ENCODE peak calls at places on chromosome 6, in nine cellular contexts. One of them, this sample, is unnamed.

GRCh38 chr6:157823523-157824370 is 701 bp downstream of the SNX9 start:
- DNase-seq in KG1: no peak
- DNase-seq in naive thymus-derived CD8-positive, alpha-beta T cell: peak
- DNase-seq in activated CD4-positive, alpha-beta T cell treated with anti-CD3 and anti-CD28 coated beads, Interleukin-2, amount 50 U/mL, for 1 hour: peak
- DNase-seq in effector memory CD4-positive, alpha-beta T cell: peak
- DNase-seq in stimulated activated CD8-positive, alpha-beta memory T cell treated with anti-CD3 and anti-CD28 coated beads, Interleukin-2, amount 100 ng/mL, for 1 hour: peak
- DNase-seq in GM20000: peak
- DNase-seq in ACHN: peak
- DNase-seq in AML-193: no peak
- DNase-seq in this sample: peak

GRCh38 chr6:37354526-37355384 is 972 bp downstream of the RNF8 start:
- DNase-seq in stimulated activated CD8-positive, alpha-beta memory T cell treated with anti-CD3 and anti-CD28 coated beads, Interleukin-2, amount 100 ng/mL, for 1 hour: no peak
- DNase-seq in ACHN: peak
- DNase-seq in effector memory CD4-positive, alpha-beta T cell: no peak
- DNase-seq in AML-193: peak
- DNase-seq in GM20000: peak
- DNase-seq in naive thymus-derived CD8-positive, alpha-beta T cell: no peak
- DNase-seq in KG1: no peak
- DNase-seq in activated CD4-positive, alpha-beta T cell treated with anti-CD3 and anti-CD28 coated beads, Interleukin-2, amount 50 U/mL, for 1 hour: peak
- DNase-seq in this sample: no peak

GRCh38 chr6:53492860-53493634 is 51.9 kb downstream of the GCLC start:
- DNase-seq in stimulated activated CD8-positive, alpha-beta memory T cell treated with anti-CD3 and anti-CD28 coated beads, Interleukin-2, amount 100 ng/mL, for 1 hour: no peak
- DNase-seq in KG1: peak
- DNase-seq in activated CD4-positive, alpha-beta T cell treated with anti-CD3 and anti-CD28 coated beads, Interleukin-2, amount 50 U/mL, for 1 hour: no peak
- DNase-seq in naive thymus-derived CD8-positive, alpha-beta T cell: no peak
- DNase-seq in AML-193: peak
- DNase-seq in effector memory CD4-positive, alpha-beta T cell: no peak
- DNase-seq in ACHN: peak
- DNase-seq in GM20000: peak
- DNase-seq in this sample: no peak

GRCh38 chr6:42914546-42914945 is 1.3 kb upstream of the PTCRA start:
- DNase-seq in stimulated activated CD8-positive, alpha-beta memory T cell treated with anti-CD3 and anti-CD28 coated beads, Interleukin-2, amount 100 ng/mL, for 1 hour: no peak
- DNase-seq in naive thymus-derived CD8-positive, alpha-beta T cell: no peak
- DNase-seq in activated CD4-positive, alpha-beta T cell treated with anti-CD3 and anti-CD28 coated beads, Interleukin-2, amount 50 U/mL, for 1 hour: no peak
- DNase-seq in KG1: no peak
- DNase-seq in AML-193: no peak
- DNase-seq in ACHN: no peak
- DNase-seq in effector memory CD4-positive, alpha-beta T cell: no peak
- DNase-seq in GM20000: no peak
- DNase-seq in this sample: no peak

GRCh38 chr6:14841901-14842421 is 403.9 kb upstream of the JARID2 start:
- DNase-seq in naive thymus-derived CD8-positive, alpha-beta T cell: no peak
- DNase-seq in KG1: no peak
- DNase-seq in ACHN: no peak
- DNase-seq in activated CD4-positive, alpha-beta T cell treated with anti-CD3 and anti-CD28 coated beads, Interleukin-2, amount 50 U/mL, for 1 hour: no peak
- DNase-seq in stimulated activated CD8-positive, alpha-beta memory T cell treated with anti-CD3 and anti-CD28 coated beads, Interleukin-2, amount 100 ng/mL, for 1 hour: no peak
- DNase-seq in GM20000: no peak
- DNase-seq in AML-193: no peak
- DNase-seq in effector memory CD4-positive, alpha-beta T cell: no peak
- DNase-seq in this sample: no peak

GRCh38 chr6:132973556-132973993 is 159.2 kb downstream of the RPS12 start:
- DNase-seq in stimulated activated CD8-positive, alpha-beta memory T cell treated with anti-CD3 and anti-CD28 coated beads, Interleukin-2, amount 100 ng/mL, for 1 hour: no peak
- DNase-seq in effector memory CD4-positive, alpha-beta T cell: no peak
- DNase-seq in activated CD4-positive, alpha-beta T cell treated with anti-CD3 and anti-CD28 coated beads, Interleukin-2, amount 50 U/mL, for 1 hour: no peak
- DNase-seq in ACHN: no peak
- DNase-seq in naive thymus-derived CD8-positive, alpha-beta T cell: no peak
- DNase-seq in AML-193: no peak
- DNase-seq in GM20000: no peak
- DNase-seq in KG1: no peak
- DNase-seq in this sample: no peak

GRCh38 chr6:33419580-33420492 is at the start of gene SYNGAP1:
- DNase-seq in KG1: no peak
- DNase-seq in GM20000: no peak
- DNase-seq in AML-193: no peak
- DNase-seq in activated CD4-positive, alpha-beta T cell treated with anti-CD3 and anti-CD28 coated beads, Interleukin-2, amount 50 U/mL, for 1 hour: peak
- DNase-seq in stimulated activated CD8-positive, alpha-beta memory T cell treated with anti-CD3 and anti-CD28 coated beads, Interleukin-2, amount 100 ng/mL, for 1 hour: no peak
- DNase-seq in effector memory CD4-positive, alpha-beta T cell: no peak
- DNase-seq in ACHN: peak
- DNase-seq in naive thymus-derived CD8-positive, alpha-beta T cell: no peak
- DNase-seq in this sample: no peak

GRCh38 chr6:75775219-75775618 is 26.2 kb downstream of the MYO6 start:
- DNase-seq in KG1: no peak
- DNase-seq in ACHN: no peak
- DNase-seq in activated CD4-positive, alpha-beta T cell treated with anti-CD3 and anti-CD28 coated beads, Interleukin-2, amount 50 U/mL, for 1 hour: no peak
- DNase-seq in AML-193: no peak
- DNase-seq in effector memory CD4-positive, alpha-beta T cell: no peak
- DNase-seq in stimulated activated CD8-positive, alpha-beta memory T cell treated with anti-CD3 and anti-CD28 coated beads, Interleukin-2, amount 100 ng/mL, for 1 hour: no peak
- DNase-seq in GM20000: no peak
- DNase-seq in naive thymus-derived CD8-positive, alpha-beta T cell: no peak
- DNase-seq in this sample: no peak

GRCh38 chr6:143632894-143633293 is 44.9 kb upstream of the PHACTR2 start:
- DNase-seq in effector memory CD4-positive, alpha-beta T cell: no peak
- DNase-seq in GM20000: no peak
- DNase-seq in naive thymus-derived CD8-positive, alpha-beta T cell: no peak
- DNase-seq in AML-193: no peak
- DNase-seq in stimulated activated CD8-positive, alpha-beta memory T cell treated with anti-CD3 and anti-CD28 coated beads, Interleukin-2, amount 100 ng/mL, for 1 hour: no peak
- DNase-seq in ACHN: no peak
- DNase-seq in activated CD4-positive, alpha-beta T cell treated with anti-CD3 and anti-CD28 coated beads, Interleukin-2, amount 50 U/mL, for 1 hour: no peak
- DNase-seq in KG1: no peak
- DNase-seq in this sample: no peak

GRCh38 chr6:109379706-109380105 is 2.6 kb downstream of the CD164 start:
- DNase-seq in GM20000: no peak
- DNase-seq in AML-193: peak
- DNase-seq in ACHN: no peak
- DNase-seq in KG1: no peak
- DNase-seq in activated CD4-positive, alpha-beta T cell treated with anti-CD3 and anti-CD28 coated beads, Interleukin-2, amount 50 U/mL, for 1 hour: no peak
- DNase-seq in effector memory CD4-positive, alpha-beta T cell: no peak
- DNase-seq in stimulated activated CD8-positive, alpha-beta memory T cell treated with anti-CD3 and anti-CD28 coated beads, Interleukin-2, amount 100 ng/mL, for 1 hour: no peak
- DNase-seq in naive thymus-derived CD8-positive, alpha-beta T cell: no peak
- DNase-seq in this sample: no peak

GRCh38 chr6:106431972-106432371 is 71.5 kb downstream of the CRYBG1 start:
- DNase-seq in AML-193: no peak
- DNase-seq in ACHN: no peak
- DNase-seq in KG1: no peak
- DNase-seq in activated CD4-positive, alpha-beta T cell treated with anti-CD3 and anti-CD28 coated beads, Interleukin-2, amount 50 U/mL, for 1 hour: no peak
- DNase-seq in GM20000: no peak
- DNase-seq in naive thymus-derived CD8-positive, alpha-beta T cell: no peak
- DNase-seq in stimulated activated CD8-positive, alpha-beta memory T cell treated with anti-CD3 and anti-CD28 coated beads, Interleukin-2, amount 100 ng/mL, for 1 hour: no peak
- DNase-seq in effector memory CD4-positive, alpha-beta T cell: no peak
- DNase-seq in this sample: no peak

GRCh38 chr6:168499045-168499650 is 58.2 kb downstream of the SMOC2 start:
- DNase-seq in effector memory CD4-positive, alpha-beta T cell: no peak
- DNase-seq in naive thymus-derived CD8-positive, alpha-beta T cell: no peak
- DNase-seq in ACHN: no peak
- DNase-seq in AML-193: no peak
- DNase-seq in activated CD4-positive, alpha-beta T cell treated with anti-CD3 and anti-CD28 coated beads, Interleukin-2, amount 50 U/mL, for 1 hour: no peak
- DNase-seq in KG1: no peak
- DNase-seq in stimulated activated CD8-positive, alpha-beta memory T cell treated with anti-CD3 and anti-CD28 coated beads, Interleukin-2, amount 100 ng/mL, for 1 hour: no peak
- DNase-seq in GM20000: no peak
- DNase-seq in this sample: no peak

GRCh38 chr6:128505603-128506002 is 14.8 kb downstream of the PTPRK start:
- DNase-seq in effector memory CD4-positive, alpha-beta T cell: no peak
- DNase-seq in ACHN: no peak
- DNase-seq in activated CD4-positive, alpha-beta T cell treated with anti-CD3 and anti-CD28 coated beads, Interleukin-2, amount 50 U/mL, for 1 hour: no peak
- DNase-seq in AML-193: no peak
- DNase-seq in GM20000: no peak
- DNase-seq in stimulated activated CD8-positive, alpha-beta memory T cell treated with anti-CD3 and anti-CD28 coated beads, Interleukin-2, amount 100 ng/mL, for 1 hour: no peak
- DNase-seq in KG1: no peak
- DNase-seq in naive thymus-derived CD8-positive, alpha-beta T cell: no peak
- DNase-seq in this sample: no peak